ENCODE peak calls at places on chromosomes 12 and 14, in five cellular contexts. G is naive thymus-derived CD8-positive, alpha-beta T cell; K is tibial artery; E is Daoy; R is M059J. J is an unnamed sample.

GRCh38 chr14:105172476-105172875 is 3.9 kb upstream of the JAG2 start:
- DNase-seq in K (no peak), G (no peak), R (no peak), E (no peak), J (no peak)

GRCh38 chr14:64475585-64476273 is 10.4 kb downstream of the AKAP5 start:
- DNase-seq in R (no peak), G (no peak), K (no peak), E (no peak), J (no peak)

GRCh38 chr14:24556756-24557155 is 19.3 kb downstream of the CTSG start:
- DNase-seq in E (peak; percentile 8), K (no peak), R (peak; percentile 53), G (no peak), J (no peak)

GRCh38 chr12:110546339-110546738 is 36.8 kb downstream of the PPTC7 start:
- DNase-seq in K (no peak), R (peak; percentile 94), G (no peak), E (peak; percentile 71), J (no peak)

GRCh38 chr12:55847033-55847432 is 4.3 kb upstream of the MMP19 start:
- DNase-seq in R (peak; percentile 65), K (peak; percentile 42), E (peak; percentile 80), G (no peak), J (no peak)

GRCh38 chr14:102140027-102140749 is 491 bp downstream of the WDR20 start:
- DNase-seq in E (peak; percentile 54), K (peak; percentile 38), G (peak; percentile 15), R (peak; percentile 48), J (peak; percentile 9)

GRCh38 chr12:15154108-15154507 is 67.1 kb downstream of the RERG start:
- DNase-seq in R (no peak), K (no peak), G (no peak), E (no peak), J (no peak)

GRCh38 chr14:106417224-106418049 is 891.1 kb downstream of the TMEM121 start:
- DNase-seq in R (peak; percentile 2), E (peak; percentile 51), G (peak; percentile 61), K (no peak), J (peak; percentile 76)

GRCh38 chr12:179131-179884 is 34.6 kb downstream of the SLC6A12 start:
- DNase-seq in G (no peak), E (peak; percentile 50), R (no peak), K (no peak), J (no peak)

GRCh38 chr12:122811777-122812176 is 23.5 kb upstream of the HIP1R start:
- DNase-seq in K (no peak), G (no peak), E (no peak), R (no peak), J (no peak)

GRCh38 chr12:76762556-76762955 is 1.4 kb upstream of the ZDHHC17 start:
- DNase-seq in K (no peak), G (no peak), E (no peak), R (no peak), J (no peak)

GRCh38 chr14:55944757-55945156 is 173.5 kb upstream of the PELI2 start:
- DNase-seq in R (no peak), G (no peak), E (no peak), K (no peak), J (no peak)

GRCh38 chr12:115916910-115917668 is 360.4 kb downstream of the MED13L start:
- DNase-seq in G (peak; percentile 66), K (peak; percentile 45), E (peak; percentile 32), R (no peak), J (peak; percentile 50)

GRCh38 chr12:70240677-70241076 is 2.6 kb upstream of the CNOT2 start:
- DNase-seq in E (no peak), R (no peak), K (no peak), G (no peak), J (no peak)

GRCh38 chr12:129102233-129102632 is 249.0 kb downstream of the GLT1D1 start:
- DNase-seq in R (no peak), G (no peak), E (no peak), K (no peak), J (no peak)

GRCh38 chr12:48105321-48105866 is 485 bp downstream of the SENP1 start:
- DNase-seq in R (peak; percentile 40), K (peak; percentile 23), G (peak; percentile 35), E (no peak), J (peak; percentile 42)

GRCh38 chr14:99189201-99189801 is 82.7 kb downstream of the BCL11B start:
- DNase-seq in K (no peak), E (no peak), R (no peak), G (peak; percentile 70), J (peak; percentile 50)

GRCh38 chr14:25846232-25846631 is 751.6 kb downstream of the NOVA1 start:
- DNase-seq in G (no peak), K (no peak), E (no peak), R (no peak), J (no peak)

GRCh38 chr14:54894995-54895394 is 7.6 kb downstream of the GCH1 start:
- DNase-seq in R (peak; percentile 65), K (no peak), E (peak; percentile 81), G (no peak), J (no peak)

GRCh38 chr12:48000878-48001321 is 3.4 kb downstream of the COL2A1 start:
- DNase-seq in R (peak; percentile 80), K (no peak), E (peak; percentile 63), G (no peak), J (no peak)

GRCh38 chr12:57888407-57889157 is 42.1 kb upstream of the CTDSP2 start:
- DNase-seq in G (no peak), E (peak; percentile 72), R (peak; percentile 91), K (no peak), J (peak; percentile 27)

GRCh38 chr14:20482382-20482781 is 13.2 kb downstream of the PNP start:
- DNase-seq in R (no peak), G (no peak), K (no peak), E (no peak), J (no peak)

GRCh38 chr14:54450535-54450934 is 9.4 kb upstream of the CNIH1 start:
- DNase-seq in G (no peak), K (no peak), E (no peak), R (peak; percentile 16), J (no peak)

GRCh38 chr12:94875525-94875924 is 128.0 kb downstream of the NDUFA12 start:
- DNase-seq in E (peak; percentile 65), G (peak; percentile 25), K (no peak), R (peak; percentile 46), J (no peak)

GRCh38 chr12:26126340-26127284 is 1.8 kb upstream of the BHLHE41 start:
- DNase-seq in E (peak; percentile 95), K (peak; percentile 86), R (peak; percentile 87), G (peak; percentile 17), J (no peak)

GRCh38 chr14:104016873-104017650 is 68.4 kb upstream of the ASPG start:
- DNase-seq in G (no peak), K (no peak), E (no peak), R (peak; percentile 15), J (no peak)

GRCh38 chr14:23827100-23827892 is 126.3 kb upstream of the DHRS4 start:
- DNase-seq in R (peak; percentile 41), E (no peak), K (no peak), G (no peak), J (no peak)

GRCh38 chr12:122203301-122203967 is at the start of gene B3GNT4:
- DNase-seq in K (peak; percentile 18), E (peak; percentile 76), R (peak; percentile 46), G (peak; percentile 67), J (peak; percentile 62)

GRCh38 chr12:50257226-50258166 is 25.8 kb downstream of the LIMA1 start:
- DNase-seq in K (peak; percentile 57), G (no peak), R (peak; percentile 69), E (peak; percentile 29), J (no peak)

GRCh38 chr12:65306603-65307501 is 28.4 kb downstream of the MSRB3 start:
- DNase-seq in E (peak; percentile 70), R (peak; percentile 72), G (no peak), K (no peak), J (no peak)

GRCh38 chr14:22866874-22867273 is 4.7 kb upstream of the LRP10 start:
- DNase-seq in R (no peak), G (no peak), E (no peak), K (no peak), J (no peak)

GRCh38 chr12:131365821-131366260 is 345.0 kb upstream of the SFSWAP start:
- DNase-seq in E (no peak), R (no peak), K (no peak), G (no peak), J (no peak)

J was measured in central memory CD4-positive, alpha-beta T cell.